ENCODE peak calls at places on chromosome 20, in five cellular contexts. D, C, I, K and T are unnamed samples.
A peak's percentile ranks its signal among the peaks of the same experiment; 100 is the strongest.

GRCh38 chr20:13525225-13525940 is 113.3 kb downstream of the TASP1 start:
- DNase-seq in D (peak; percentile 40), C (no peak), I (no peak), K (no peak), T (no peak)

GRCh38 chr20:53974785-53975555 is 95.4 kb downstream of the BCAS1 start:
- DNase-seq in D (peak; percentile 11), C (no peak), I (no peak), K (no peak), T (no peak)

GRCh38 chr20:41692479-41693135 is 74.4 kb upstream of the CHD6 start:
- DNase-seq in D (peak; percentile 97), C (peak; percentile 74), I (peak; percentile 63), K (peak; percentile 95), T (peak; percentile 73)

GRCh38 chr20:51800769-51801219 is 1.5 kb downstream of the SALL4 start:
- DNase-seq in D (peak; percentile 81), C (peak; percentile 1), I (no peak), K (no peak), T (peak; percentile 61)

GRCh38 chr20:32445539-32446273 is 87.6 kb downstream of the ASXL1 start:
- DNase-seq in D (peak; percentile 41), C (no peak), I (no peak), K (peak; percentile 37), T (peak; percentile 67)

GRCh38 chr20:47950103-47950502 is 164.8 kb upstream of the SULF2 start:
- DNase-seq in D (peak; percentile 39), C (no peak), I (no peak), K (no peak), T (no peak)

GRCh38 chr20:8587246-8587645 is 455.2 kb downstream of the PLCB1 start:
- DNase-seq in D (no peak), C (no peak), I (no peak), K (no peak), T (no peak)

GRCh38 chr20:4083103-4083864 is 67.9 kb upstream of the RNF24 start:
- DNase-seq in D (peak; percentile 58), C (no peak), I (no peak), K (no peak), T (peak; percentile 44)

GRCh38 chr20:23131766-23132165 is 45.6 kb upstream of the CD93 start:
- DNase-seq in D (no peak), C (no peak), I (no peak), K (peak; percentile 21), T (no peak)

DNA sequence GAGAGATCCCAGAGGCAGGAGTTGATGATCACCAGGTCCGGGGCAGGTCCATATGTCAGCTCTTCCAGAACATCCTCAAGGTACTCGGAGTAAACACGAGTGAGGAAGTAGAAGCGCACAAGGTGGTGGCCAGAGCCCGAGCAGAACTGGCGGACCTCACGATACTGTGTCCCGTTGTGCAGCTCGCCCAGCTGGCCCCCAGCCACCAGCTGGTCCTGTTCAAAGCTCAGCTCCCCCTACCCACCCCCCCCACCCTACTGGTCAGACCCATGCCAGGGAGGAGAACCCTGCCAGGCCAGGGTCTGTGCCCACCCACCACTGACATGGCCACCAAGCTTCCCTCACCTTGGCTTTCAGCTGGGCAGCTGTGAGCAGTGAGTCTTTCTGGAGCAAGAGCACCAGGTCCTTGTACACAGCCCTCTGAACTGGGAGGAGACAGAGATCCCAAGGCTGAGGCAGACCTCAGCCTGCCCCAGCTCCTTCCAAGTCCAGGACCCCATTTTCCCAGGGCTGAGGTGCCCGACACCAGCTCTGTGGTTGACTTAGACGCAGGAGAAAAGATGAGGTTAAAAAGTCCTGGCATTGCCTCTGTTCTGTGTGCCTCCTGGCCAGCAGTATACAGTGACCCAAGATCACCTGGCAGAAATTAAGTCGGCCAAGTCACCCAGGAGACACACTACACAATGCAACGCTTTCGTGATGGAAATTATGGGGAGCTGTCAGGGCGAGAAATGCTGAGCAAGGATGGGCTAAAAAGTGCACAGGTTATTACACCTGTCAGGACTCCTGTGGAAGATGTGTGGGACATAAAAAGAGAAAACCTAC is 1.4 kb downstream of the PCED1A start:
- DNase-seq in D (no peak), C (no peak), I (no peak), K (no peak), T (peak; percentile 20)
- H3K4me3 ChIP-seq in D (no peak overlapping the region), C (no peak overlapping the region), I (no peak overlapping the region), K (no peak overlapping the region), T (no peak overlapping the region)

GRCh38 chr20:5553194-5553815 is 196.9 kb upstream of the SHLD1 start:
- DNase-seq in D (no peak), C (peak; percentile 62), I (no peak), K (no peak), T (no peak)
- H3K36me3 ChIP-seq in D (no peaks in the 10 kb centered on the region), C (peaks cover 24% of the 10 kb centered on the region), I (peaks cover 34% of the 10 kb centered on the region), K (no peaks in the 10 kb centered on the region), T (no peaks in the 10 kb centered on the region)

DNA sequence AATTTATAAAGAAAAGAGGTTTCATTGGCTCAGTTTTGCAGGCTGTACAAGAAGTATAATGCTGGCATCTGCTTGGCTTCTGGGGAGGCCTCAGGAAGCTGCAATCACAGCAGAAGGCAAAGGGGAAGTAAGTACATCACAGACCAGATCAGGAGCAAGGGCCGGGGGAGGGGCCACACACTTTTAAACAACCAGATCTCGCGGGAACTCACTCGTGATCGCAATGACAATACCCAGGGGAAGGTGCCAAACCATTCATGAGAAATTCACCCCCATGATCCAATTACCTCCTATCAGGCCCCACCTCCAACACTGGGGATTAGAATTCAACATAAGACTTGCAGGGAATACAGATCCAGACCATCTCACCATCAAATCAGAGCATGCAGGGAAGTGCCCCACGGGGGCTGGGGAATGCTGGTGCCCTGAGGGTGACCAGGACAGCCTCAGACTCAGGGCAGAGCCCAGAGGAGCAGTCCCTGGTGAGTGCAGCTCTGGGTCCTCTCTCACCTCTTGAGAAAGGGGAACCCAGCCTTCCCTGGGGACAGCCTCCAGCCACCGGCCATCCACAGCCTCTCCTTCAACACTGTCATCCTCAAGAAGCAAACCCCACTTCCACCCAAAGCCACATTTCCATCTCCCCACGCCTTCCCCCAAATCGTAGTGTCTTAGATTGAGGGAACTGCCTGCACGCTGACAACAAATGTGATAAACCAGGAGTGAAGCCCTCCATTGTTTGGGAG is 80.7 kb downstream of the ANKRD60 start:
- DNase-seq in D (peak; percentile 40), C (no peak), I (no peak), K (peak; percentile 36), T (no peak)
- H3K27me3 ChIP-seq in D (no peaks in the 10 kb centered on the region), C (peaks cover 9% of the 10 kb centered on the region), I (peaks cover 5% of the 10 kb centered on the region), K (no peaks in the 10 kb centered on the region), T (no peaks in the 10 kb centered on the region)

DNA sequence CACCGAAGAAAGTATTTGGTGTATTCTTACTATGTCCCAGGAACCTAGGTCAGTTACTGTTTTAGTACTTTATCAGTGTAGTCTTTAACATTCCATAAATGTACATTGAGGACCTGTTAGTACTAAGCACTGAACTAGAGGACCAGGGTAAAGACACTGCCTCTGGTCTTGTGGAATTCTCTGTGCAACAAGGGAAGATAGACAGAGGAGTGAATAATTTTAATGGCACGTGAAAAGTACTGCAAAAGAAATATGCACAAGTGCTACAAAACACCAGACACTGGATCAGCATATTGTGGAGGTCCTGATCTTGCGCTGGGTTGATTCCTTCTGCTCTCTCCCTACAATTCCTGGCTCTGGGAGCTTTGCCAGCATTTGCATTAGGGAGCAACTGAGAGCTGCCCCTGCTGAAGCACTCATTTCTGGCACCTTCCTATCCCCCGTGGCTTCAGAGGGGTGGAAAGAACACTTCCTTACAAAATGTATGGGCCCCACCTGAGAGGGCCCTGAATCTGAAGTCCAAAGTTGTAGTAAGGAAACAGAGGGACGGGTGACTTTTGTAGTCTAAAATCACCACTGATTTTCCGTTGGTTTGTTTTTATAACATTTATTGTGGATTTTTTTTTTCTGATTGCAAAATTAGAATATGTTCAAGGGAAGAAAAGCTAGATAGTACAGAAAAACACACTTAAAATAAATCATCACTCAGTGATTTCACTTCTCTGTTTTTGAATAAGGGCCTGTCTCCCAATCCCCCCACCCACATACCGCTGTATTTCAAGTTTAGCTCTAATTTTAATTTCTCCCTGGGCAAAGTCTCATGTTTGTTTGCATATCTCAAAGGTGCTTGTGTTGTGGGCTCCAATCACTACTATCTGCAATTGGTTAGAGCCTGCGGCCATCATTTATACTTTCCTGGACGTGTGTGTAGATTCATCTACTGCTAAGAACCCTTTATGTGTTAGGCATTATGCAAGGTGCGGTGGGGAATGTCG is 4.9 kb downstream of the PKIG start:
- DNase-seq in D (no peak), C (no peak), I (no peak), K (no peak), T (no peak)
- H3K4me3 ChIP-seq in D (no peak overlapping the region), C (no peak overlapping the region), I (no peak overlapping the region), K (no peak overlapping the region), T (no peak overlapping the region)

DNA sequence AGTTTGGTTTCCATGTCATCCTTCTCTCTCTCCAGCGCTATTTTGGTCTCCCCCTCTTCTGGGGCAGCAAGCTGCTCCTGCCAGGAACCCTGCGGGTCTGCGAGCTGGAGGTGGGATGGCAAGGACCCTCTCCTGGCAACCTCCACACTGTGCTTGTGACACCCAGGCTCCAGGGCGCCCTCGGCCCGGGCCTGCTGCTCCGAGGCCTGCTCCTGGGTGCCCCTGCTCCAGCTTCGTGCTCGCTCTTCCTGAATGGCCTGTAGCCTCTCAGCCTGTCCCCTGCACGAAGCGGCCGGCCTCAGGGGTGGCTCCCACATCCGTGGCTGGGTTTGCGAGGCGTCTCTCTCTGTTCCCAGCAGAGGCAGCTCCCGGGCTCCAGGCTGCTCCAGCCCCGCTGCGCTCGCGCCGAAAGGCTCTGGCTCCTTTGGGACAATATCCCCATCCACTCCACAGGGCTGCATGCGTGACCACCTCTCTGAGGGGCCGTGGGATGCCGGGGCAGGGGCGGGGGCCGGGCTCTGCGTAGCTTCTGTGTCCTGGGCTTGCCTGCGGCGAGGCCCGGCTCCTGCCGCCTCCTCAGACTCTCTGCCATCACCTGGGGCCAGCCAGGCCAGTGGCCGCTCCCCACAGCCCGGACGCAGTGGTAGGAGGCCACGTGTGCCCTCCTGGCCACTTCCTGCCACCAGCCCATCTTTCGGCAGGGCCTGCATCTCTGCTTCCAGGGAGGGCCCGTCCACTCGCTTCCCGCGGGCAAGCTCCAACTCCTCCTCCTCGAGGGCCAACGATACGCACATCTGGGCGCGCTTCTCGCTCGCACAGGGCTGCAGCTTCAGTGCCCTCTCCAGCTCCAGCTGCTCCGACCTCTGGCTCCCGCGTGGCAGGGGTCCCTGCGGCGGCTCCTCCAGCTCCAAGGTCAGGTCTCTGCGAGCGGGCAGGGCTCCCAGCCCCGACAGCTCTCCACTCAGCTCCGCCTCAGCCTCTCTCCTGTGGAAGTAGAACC is 68.9 kb downstream of the GINS1 start:
- DNase-seq in D (no peak), C (no peak), I (no peak), K (no peak), T (no peak)
- H3K36me3 ChIP-seq in D (peaks cover 7% of the 10 kb centered on the region), C (no peaks in the 10 kb centered on the region), I (no peaks in the 10 kb centered on the region), K (no peaks in the 10 kb centered on the region), T (peaks cover 4% of the 10 kb centered on the region)

GRCh38 chr20:61680096-61680495 is 385.6 kb downstream of the TAF4 start:
- DNase-seq in D (no peak), C (no peak), I (no peak), K (no peak), T (no peak)
- H3K27me3 ChIP-seq in D (no peaks in the 10 kb centered on the region), C (no peaks in the 10 kb centered on the region), I (no peaks in the 10 kb centered on the region), K (no peaks in the 10 kb centered on the region), T (no peaks in the 10 kb centered on the region)

GRCh38 chr20:434661-435419 is 26.7 kb downstream of the RBCK1 start:
- DNase-seq in D (no peak), C (no peak), I (no peak), K (peak; percentile 32), T (peak; percentile 72)
- H3K4me3 ChIP-seq in D (no peak overlapping the region), C (no peak overlapping the region), I (no peak overlapping the region), K (no peak overlapping the region), T (no peak overlapping the region)

GRCh38 chr20:57402206-57403125 is 11.3 kb downstream of the RBM38 start:
- DNase-seq in D (no peak), C (no peak), I (no peak), K (no peak), T (peak; percentile 52)
- H3K36me3 ChIP-seq in D (peaks cover 5% of the 10 kb centered on the region), C (peaks cover 5% of the 10 kb centered on the region), I (peaks cover 79% of the 10 kb centered on the region), K (no peaks in the 10 kb centered on the region), T (peaks cover 7% of the 10 kb centered on the region)